ENCODE peak calls at places on chromosomes 4 and X, in eight cellular contexts. O is coronary artery, S is ascending aorta, G is astrocyte, P is ovary, Z is neural progenitor cell, T is HepG2, V is fibroblast of pulmonary artery. E is an unnamed sample.

GRCh38 chrX:23554304-23554703 is 113.0 kb upstream of the PRDX4 start:
- DNase-seq in O (no peak), S (no peak), G (peak; percentile 30), P (no peak), Z (peak; percentile 63), T (peak; percentile 6), V (peak; percentile 64), E (peak; percentile 7)

GRCh38 chrX:24298191-24298590 is 15.7 kb downstream of the SUPT20HL2 start:
- DNase-seq in O (no peak), S (no peak), G (peak; percentile 6), P (no peak), Z (peak; percentile 53), T (no peak), V (peak; percentile 2), E (no peak)

GRCh38 chrX:133391116-133391515 is 24.2 kb downstream of the GPC4 start:
- DNase-seq in O (no peak), S (no peak), G (no peak), P (no peak), Z (no peak), T (no peak), V (no peak), E (no peak)

GRCh38 chr4:95638920-95639501 is 90.2 kb upstream of the UNC5C start:
- DNase-seq in O (no peak), S (no peak), G (no peak), P (no peak), Z (no peak), T (no peak), V (peak; percentile 75), E (no peak)

GRCh38 chr4:120329386-120329785 is 262.7 kb upstream of the MAD2L1 start:
- DNase-seq in O (no peak), S (no peak), G (no peak), P (no peak), Z (no peak), T (no peak), V (no peak), E (no peak)

GRCh38 chr4:163701915-163702314 is 207.4 kb downstream of the TMA16 start:
- DNase-seq in O (no peak), S (no peak), G (peak; percentile 80), P (no peak), Z (no peak), T (no peak), V (no peak), E (no peak)

GRCh38 chr4:41323186-41323585 is 66.5 kb downstream of the UCHL1 start:
- DNase-seq in O (no peak), S (no peak), G (no peak), P (no peak), Z (no peak), T (no peak), V (peak; percentile 17), E (no peak)

GRCh38 chr4:56757821-56758400 is 63.6 kb downstream of the SPINK2 start:
- DNase-seq in O (peak; percentile 73), S (peak; percentile 15), G (peak; percentile 92), P (peak; percentile 32), Z (peak; percentile 63), T (peak; percentile 47), V (peak; percentile 80), E (peak; percentile 48)

GRCh38 chrX:44698328-44698727 is 145.5 kb upstream of the DUSP21 start:
- DNase-seq in O (no peak), S (no peak), G (no peak), P (no peak), Z (peak; percentile 36), T (no peak), V (no peak), E (no peak)

GRCh38 chrX:100381613-100382012 is 28.5 kb downstream of the PCDH19 start:
- DNase-seq in O (no peak), S (no peak), G (no peak), P (no peak), Z (no peak), T (no peak), V (peak; percentile 10), E (no peak)

GRCh38 chr4:107931775-107932321 is 499 bp downstream of the CYP2U1 start:
- DNase-seq in O (peak; percentile 74), S (no peak), G (no peak), P (no peak), Z (no peak), T (no peak), V (no peak), E (no peak)

GRCh38 chr4:53920116-53920515 is 144.3 kb downstream of the CHIC2 start:
- DNase-seq in O (no peak), S (no peak), G (no peak), P (no peak), Z (no peak), T (no peak), V (peak; percentile 29), E (no peak)

GRCh38 chr4:102552781-102553180 is 51.6 kb downstream of the NFKB1 start:
- DNase-seq in O (no peak), S (no peak), G (no peak), P (no peak), Z (no peak), T (no peak), V (peak; percentile 84), E (no peak)

GRCh38 chrX:110743679-110744340 is 51.8 kb downstream of the CHRDL1 start:
- DNase-seq in O (no peak), S (no peak), G (no peak), P (no peak), Z (no peak), T (no peak), V (no peak), E (no peak)

GRCh38 chr4:161280929-161281328 is 882.9 kb downstream of the FSTL5 start:
- DNase-seq in O (no peak), S (no peak), G (no peak), P (no peak), Z (no peak), T (no peak), V (no peak), E (no peak)

GRCh38 chrX:49282647-49283011 is 13.0 kb downstream of the PPP1R3F start:
- DNase-seq in O (no peak), S (no peak), G (peak; percentile 8), P (peak; percentile 27), Z (peak; percentile 58), T (no peak), V (peak; percentile 40), E (no peak)

GRCh38 chrX:123859409-123859827 is 435 bp upstream of the XIAP start:
- DNase-seq in O (no peak), S (peak; percentile 15), G (no peak), P (peak; percentile 77), Z (no peak), T (no peak), V (no peak), E (no peak)

GRCh38 chr4:41215155-41215554 is 813 bp upstream of the APBB2 start:
- DNase-seq in O (no peak), S (no peak), G (no peak), P (no peak), Z (no peak), T (no peak), V (no peak), E (no peak)

GRCh38 chrX:104854790-104855340 is 288.9 kb downstream of the IL1RAPL2 start:
- DNase-seq in O (no peak), S (no peak), G (peak; percentile 86), P (no peak), Z (no peak), T (no peak), V (peak; percentile 0), E (no peak)
- TF ChIP-seq CTCF in O (no peak), S (no peak), G (no peak), P (no peak), Z (no peak), T (no peak), V (no peak), E (no peak)

GRCh38 chrX:2708601-2709200 is 17.6 kb downstream of the CD99 start:
- DNase-seq in O (no peak), S (no peak), G (no peak), P (no peak), Z (no peak), T (no peak), V (no peak), E (no peak)
- H3K4me3 ChIP-seq in O (no peak overlapping the region), S (no peak overlapping the region), G (no peak overlapping the region), P (no peak overlapping the region), Z (no peak overlapping the region), T (no peak overlapping the region), V (no peak overlapping the region), E (no peak overlapping the region)

GRCh38 chr4:105399535-105400161 is 74.2 kb downstream of the PPA2 start:
- DNase-seq in O (no peak), S (no peak), G (peak; percentile 83), P (no peak), Z (no peak), T (no peak), V (peak; percentile 85), E (peak; percentile 72)

GRCh38 chr4:105401278-105401677 is 72.6 kb downstream of the PPA2 start:
- DNase-seq in O (no peak), S (no peak), G (no peak), P (no peak), Z (no peak), T (no peak), V (no peak), E (no peak)
- TF ChIP-seq CTCF in O (no peak), S (no peak), G (no peak), P (no peak), Z (no peak), T (no peak), V (no peak), E (no peak)

GRCh38 chr4:105145913-105146285 is 777 bp upstream of the TET2 start:
- DNase-seq in O (no peak), S (no peak), G (no peak), P (no peak), Z (peak; percentile 49), T (no peak), V (no peak), E (no peak)

GRCh38 chr4:105140684-105141490 is 5.8 kb upstream of the TET2 start:
- DNase-seq in O (no peak), S (no peak), G (no peak), P (no peak), Z (peak; percentile 43), T (peak; percentile 54), V (peak; percentile 37), E (no peak)

GRCh38 chr4:105147226-105148151 is 813 bp downstream of the TET2 start:
- DNase-seq in O (peak; percentile 75), S (no peak), G (peak; percentile 42), P (peak; percentile 35), Z (peak; percentile 58), T (peak; percentile 24), V (peak; percentile 50), E (no peak)

GRCh38 chr4:105146286-105147219 is at the start of gene TET2:
- DNase-seq in O (peak; percentile 85), S (peak; percentile 46), G (peak; percentile 78), P (peak; percentile 72), Z (peak; percentile 79), T (peak; percentile 61), V (peak; percentile 90), E (peak; percentile 46)

DNA sequence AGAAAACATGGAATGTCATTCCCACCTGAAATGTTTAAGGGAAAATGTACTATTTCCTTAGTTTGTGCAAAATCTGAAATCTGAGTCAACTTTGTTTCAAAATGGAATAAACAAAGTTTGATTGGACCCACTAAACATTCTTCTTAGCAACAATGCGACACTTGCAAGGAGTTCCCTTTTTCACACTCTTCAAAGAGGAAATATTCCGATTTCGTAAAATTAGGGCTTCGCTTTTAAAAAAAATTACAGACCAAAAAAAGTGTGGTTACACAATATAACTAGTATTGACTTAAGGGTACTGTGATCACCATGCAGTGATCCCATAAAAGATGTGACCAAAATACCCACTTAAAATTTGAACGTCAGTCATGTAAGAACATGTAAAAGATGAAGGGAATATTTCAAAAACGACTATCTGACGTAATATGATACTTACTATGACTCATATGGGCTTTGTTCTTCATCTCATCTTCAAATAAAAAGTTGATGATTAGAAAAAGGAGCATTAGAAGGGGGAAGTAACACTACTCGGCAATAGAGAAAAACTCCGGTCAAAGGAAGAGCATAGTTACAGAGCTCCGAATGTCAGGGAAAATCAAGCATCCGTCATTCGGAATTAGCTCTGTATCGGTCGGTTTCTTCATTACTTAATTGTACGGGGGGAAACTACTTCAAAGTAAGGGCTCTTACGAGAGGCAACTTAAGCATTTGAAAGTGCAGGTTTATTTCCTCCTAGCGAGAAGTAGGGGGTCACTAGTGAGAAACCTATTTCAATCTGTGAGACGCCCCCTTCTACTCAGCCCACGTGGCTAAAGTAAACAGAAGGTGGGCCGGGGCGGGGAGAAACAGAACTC is 1.4 kb upstream of the TET2 start:
- DNase-seq in O (no peak), S (no peak), G (no peak), P (no peak), Z (no peak), T (no peak), V (no peak), E (no peak)
- H3K4me3 ChIP-seq in O (peak overlapping the region; percentile 93), S (peak overlapping the region; percentile 91), G (peak overlapping the region; percentile 99), P (peak overlapping the region; percentile 53), Z (peak overlapping the region; percentile 99), T (peak overlapping the region; percentile 82), V (peak overlapping the region; percentile 73), E (peak overlapping the region; percentile 59)

E was measured in AG09309.